ENCODE peak calls at places on chromosomes 1 and 21, in eight cellular contexts. One of them, this sample, is unnamed. For H3K4me1, the result is how much of the 10 kb centered on the place peaks cover.

GRCh38 chr1:89999208-89999607 is 4.3 kb downstream of the ZNF326 start:
- DNase-seq in left ventricle myocardium inferior: no peak
- DNase-seq in A549: no peak
- DNase-seq in heart right ventricle: no peak
- DNase-seq in IMR-90: no peak
- DNase-seq in stomach: no peak
- DNase-seq in MM.1S: no peak
- DNase-seq in heart left ventricle: no peak
- DNase-seq in this sample: no peak

GRCh38 chr1:74199504-74199903 is 1.5 kb downstream of the FPGT start:
- DNase-seq in stomach: no peak
- DNase-seq in heart right ventricle: no peak
- DNase-seq in MM.1S: no peak
- DNase-seq in IMR-90: no peak
- DNase-seq in left ventricle myocardium inferior: no peak
- DNase-seq in A549: no peak
- DNase-seq in heart left ventricle: no peak
- DNase-seq in this sample: no peak

GRCh38 chr1:34885405-34886247 is 26.1 kb upstream of the SMIM12 start:
- DNase-seq in IMR-90: no peak
- DNase-seq in stomach: peak
- DNase-seq in heart left ventricle: peak
- DNase-seq in A549: no peak
- DNase-seq in heart right ventricle: peak
- DNase-seq in left ventricle myocardium inferior: peak
- DNase-seq in MM.1S: no peak
- DNase-seq in this sample: peak

GRCh38 chr1:181061891-181062777 is 26.4 kb upstream of the IER5 start:
- DNase-seq in stomach: no peak
- DNase-seq in A549: no peak
- DNase-seq in heart left ventricle: no peak
- DNase-seq in MM.1S: peak
- DNase-seq in left ventricle myocardium inferior: peak
- DNase-seq in IMR-90: no peak
- DNase-seq in heart right ventricle: peak
- DNase-seq in this sample: peak

GRCh38 chr1:33010946-33011731 is 25.5 kb downstream of the AK2 start:
- DNase-seq in IMR-90: peak
- DNase-seq in left ventricle myocardium inferior: peak
- DNase-seq in heart right ventricle: peak
- DNase-seq in A549: no peak
- DNase-seq in stomach: peak
- DNase-seq in MM.1S: no peak
- DNase-seq in heart left ventricle: peak
- DNase-seq in this sample: no peak

GRCh38 chr1:39762550-39763540 is 8.3 kb downstream of the OXCT2 start:
- DNase-seq in MM.1S: no peak
- DNase-seq in stomach: no peak
- DNase-seq in A549: no peak
- DNase-seq in IMR-90: no peak
- DNase-seq in heart left ventricle: no peak
- DNase-seq in heart right ventricle: no peak
- DNase-seq in left ventricle myocardium inferior: no peak
- DNase-seq in this sample: no peak

GRCh38 chr1:244302889-244303609 is 148.7 kb downstream of the ADSS2 start:
- DNase-seq in left ventricle myocardium inferior: no peak
- DNase-seq in A549: peak
- DNase-seq in MM.1S: no peak
- DNase-seq in heart left ventricle: no peak
- DNase-seq in stomach: no peak
- DNase-seq in IMR-90: peak
- DNase-seq in heart right ventricle: no peak
- DNase-seq in this sample: no peak

GRCh38 chr1:109193653-109194590 is 19.8 kb upstream of the SARS1 start:
- DNase-seq in A549: peak
- DNase-seq in IMR-90: no peak
- DNase-seq in heart left ventricle: no peak
- DNase-seq in heart right ventricle: no peak
- DNase-seq in stomach: peak
- DNase-seq in left ventricle myocardium inferior: no peak
- DNase-seq in MM.1S: peak
- DNase-seq in this sample: peak

GRCh38 chr1:156090822-156091188 is 8.5 kb upstream of the MEX3A start:
- DNase-seq in stomach: peak
- DNase-seq in MM.1S: peak
- DNase-seq in left ventricle myocardium inferior: peak
- DNase-seq in A549: peak
- DNase-seq in heart right ventricle: peak
- DNase-seq in heart left ventricle: peak
- DNase-seq in IMR-90: peak
- DNase-seq in this sample: peak

GRCh38 chr21:26845066-26845749 is at the start of gene ADAMTS1:
- DNase-seq in heart left ventricle: peak
- DNase-seq in A549: peak
- DNase-seq in left ventricle myocardium inferior: peak
- DNase-seq in IMR-90: peak
- DNase-seq in stomach: peak
- DNase-seq in MM.1S: peak
- DNase-seq in heart right ventricle: peak
- DNase-seq in this sample: peak

GRCh38 chr1:154765970-154766369 is 104.1 kb downstream of the KCNN3 start:
- DNase-seq in A549: peak
- DNase-seq in left ventricle myocardium inferior: no peak
- DNase-seq in MM.1S: peak
- DNase-seq in stomach: peak
- DNase-seq in heart left ventricle: no peak
- DNase-seq in IMR-90: peak
- DNase-seq in heart right ventricle: no peak
- DNase-seq in this sample: no peak

GRCh38 chr1:6460349-6461236 is 5.4 kb downstream of the TNFRSF25 start:
- DNase-seq in IMR-90: no peak
- DNase-seq in left ventricle myocardium inferior: no peak
- DNase-seq in heart left ventricle: no peak
- DNase-seq in stomach: peak
- DNase-seq in A549: no peak
- DNase-seq in heart right ventricle: no peak
- DNase-seq in MM.1S: no peak
- DNase-seq in this sample: no peak

GRCh38 chr1:111965781-111966453 is 23.6 kb downstream of the KCND3 start:
- DNase-seq in A549: no peak
- DNase-seq in MM.1S: no peak
- DNase-seq in heart right ventricle: no peak
- DNase-seq in left ventricle myocardium inferior: no peak
- DNase-seq in stomach: no peak
- DNase-seq in IMR-90: no peak
- DNase-seq in heart left ventricle: no peak
- DNase-seq in this sample: no peak

GRCh38 chr1:111967886-111968285 is 21.6 kb downstream of the KCND3 start:
- DNase-seq in IMR-90: no peak
- DNase-seq in stomach: no peak
- DNase-seq in MM.1S: no peak
- DNase-seq in A549: no peak
- DNase-seq in heart right ventricle: no peak
- DNase-seq in heart left ventricle: no peak
- DNase-seq in left ventricle myocardium inferior: no peak
- DNase-seq in this sample: no peak

GRCh38 chr1:111968511-111968910 is 21.0 kb downstream of the KCND3 start:
- DNase-seq in left ventricle myocardium inferior: no peak
- DNase-seq in MM.1S: no peak
- DNase-seq in IMR-90: no peak
- DNase-seq in heart left ventricle: no peak
- DNase-seq in A549: no peak
- DNase-seq in stomach: no peak
- DNase-seq in heart right ventricle: no peak
- DNase-seq in this sample: no peak

GRCh38 chr1:111963985-111964738 is 25.3 kb downstream of the KCND3 start:
- DNase-seq in A549: no peak
- DNase-seq in MM.1S: no peak
- DNase-seq in heart right ventricle: no peak
- DNase-seq in stomach: no peak
- DNase-seq in left ventricle myocardium inferior: no peak
- DNase-seq in heart left ventricle: no peak
- DNase-seq in IMR-90: no peak
- DNase-seq in this sample: no peak

DNA sequence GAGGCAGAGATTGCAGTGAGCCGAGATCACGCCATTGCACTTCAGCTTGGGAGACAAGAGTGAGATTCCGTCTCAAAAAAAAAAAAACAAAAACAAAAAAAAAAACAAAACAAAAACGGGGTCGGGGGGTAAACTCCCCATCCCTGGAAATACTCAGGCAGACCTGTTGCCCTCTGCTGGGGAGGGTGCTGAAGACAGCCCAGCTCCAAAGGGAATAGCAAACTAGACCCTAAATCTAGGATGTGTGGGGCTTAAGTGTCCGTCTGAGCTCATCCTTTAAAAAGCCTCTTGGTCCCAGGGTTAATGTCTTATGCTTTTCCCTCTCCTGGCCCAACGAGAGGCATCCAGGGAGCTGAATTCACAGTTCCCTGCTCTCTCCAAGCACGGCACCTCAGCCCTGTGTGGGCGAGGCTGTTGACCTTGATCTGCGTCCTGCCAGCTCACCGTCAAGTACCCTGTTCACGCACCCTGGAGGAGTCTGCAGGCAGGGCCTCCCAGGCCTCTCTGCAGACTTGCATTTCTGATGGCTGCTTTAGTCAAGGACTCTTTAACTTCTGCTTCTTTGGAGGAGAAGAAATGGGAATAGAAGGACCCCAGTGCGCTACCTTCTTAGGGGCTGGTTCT is 22.3 kb downstream of the KCND3 start:
- DNase-seq in stomach: no peak
- DNase-seq in A549: no peak
- DNase-seq in left ventricle myocardium inferior: no peak
- DNase-seq in heart right ventricle: no peak
- DNase-seq in heart left ventricle: no peak
- DNase-seq in MM.1S: no peak
- DNase-seq in IMR-90: no peak
- DNase-seq in this sample: no peak
- TF ChIP-seq CTCF in stomach: no peak
- TF ChIP-seq CTCF in A549: no peak
- TF ChIP-seq CTCF in left ventricle myocardium inferior: peak
- TF ChIP-seq CTCF in heart right ventricle: no peak
- TF ChIP-seq CTCF in heart left ventricle: no peak
- TF ChIP-seq CTCF in MM.1S: no peak
- TF ChIP-seq CTCF in IMR-90: no peak
- TF ChIP-seq CTCF in this sample: no peak

GRCh38 chr1:66394603-66395002 is 139.3 kb upstream of the SGIP1 start:
- DNase-seq in A549: no peak
- DNase-seq in heart right ventricle: no peak
- DNase-seq in IMR-90: no peak
- DNase-seq in left ventricle myocardium inferior: no peak
- DNase-seq in MM.1S: no peak
- DNase-seq in heart left ventricle: no peak
- DNase-seq in stomach: no peak
- DNase-seq in this sample: no peak

GRCh38 chr1:66399888-66400529 is 133.9 kb upstream of the SGIP1 start:
- DNase-seq in IMR-90: peak
- DNase-seq in MM.1S: no peak
- DNase-seq in A549: no peak
- DNase-seq in left ventricle myocardium inferior: no peak
- DNase-seq in heart right ventricle: no peak
- DNase-seq in stomach: no peak
- DNase-seq in heart left ventricle: no peak
- DNase-seq in this sample: no peak

GRCh38 chr1:66396212-66396890 is 137.6 kb upstream of the SGIP1 start:
- DNase-seq in IMR-90: no peak
- DNase-seq in heart right ventricle: no peak
- DNase-seq in MM.1S: no peak
- DNase-seq in stomach: no peak
- DNase-seq in A549: no peak
- DNase-seq in left ventricle myocardium inferior: no peak
- DNase-seq in heart left ventricle: no peak
- DNase-seq in this sample: no peak

GRCh38 chr1:66395202-66396061 is 138.5 kb upstream of the SGIP1 start:
- DNase-seq in A549: no peak
- DNase-seq in IMR-90: peak
- DNase-seq in heart left ventricle: no peak
- DNase-seq in heart right ventricle: no peak
- DNase-seq in left ventricle myocardium inferior: no peak
- DNase-seq in MM.1S: no peak
- DNase-seq in stomach: no peak
- DNase-seq in this sample: no peak

GRCh38 chr1:66397192-66397591 is 136.8 kb upstream of the SGIP1 start:
- DNase-seq in stomach: no peak
- DNase-seq in heart right ventricle: no peak
- DNase-seq in IMR-90: no peak
- DNase-seq in heart left ventricle: no peak
- DNase-seq in MM.1S: no peak
- DNase-seq in A549: no peak
- DNase-seq in left ventricle myocardium inferior: no peak
- DNase-seq in this sample: no peak
- H3K4me1 ChIP-seq in stomach: under half
- H3K4me1 ChIP-seq in heart right ventricle: under half
- H3K4me1 ChIP-seq in IMR-90: under half
- H3K4me1 ChIP-seq in heart left ventricle: under half
- H3K4me1 ChIP-seq in MM.1S: under half
- H3K4me1 ChIP-seq in A549: under half
- H3K4me1 ChIP-seq in left ventricle myocardium inferior: under half
- H3K4me1 ChIP-seq in this sample: under half

DNA sequence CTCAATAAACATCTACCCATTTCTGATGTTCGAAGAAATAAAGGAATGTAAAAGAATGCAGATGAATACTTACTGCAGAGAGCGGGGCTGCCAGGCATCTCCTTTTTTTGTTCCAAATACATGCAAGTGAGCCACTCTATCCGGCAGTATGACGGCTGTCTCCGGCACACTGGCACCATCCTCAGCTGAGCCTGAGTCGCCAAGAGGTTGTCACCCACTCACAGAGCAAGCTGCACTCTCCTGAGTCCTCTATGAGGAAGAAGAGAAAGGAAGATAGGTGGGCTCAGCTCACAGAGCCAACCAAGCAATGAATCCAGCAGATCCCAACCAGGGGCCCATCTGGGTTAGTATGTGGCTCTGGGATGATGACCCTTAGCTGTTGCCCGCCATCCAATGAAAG is 65.3 kb downstream of the CD46 start:
- DNase-seq in heart left ventricle: no peak
- DNase-seq in stomach: no peak
- DNase-seq in A549: no peak
- DNase-seq in IMR-90: no peak
- DNase-seq in MM.1S: no peak
- DNase-seq in left ventricle myocardium inferior: no peak
- DNase-seq in heart right ventricle: no peak
- DNase-seq in this sample: peak
- H3K27ac ChIP-seq in heart left ventricle: peak
- H3K27ac ChIP-seq in stomach: peak
- H3K27ac ChIP-seq in A549: no peak
- H3K27ac ChIP-seq in IMR-90: no peak
- H3K27ac ChIP-seq in MM.1S: no peak
- H3K27ac ChIP-seq in left ventricle myocardium inferior: peak
- H3K27ac ChIP-seq in heart right ventricle: peak
- H3K27ac ChIP-seq in this sample: peak

DNA sequence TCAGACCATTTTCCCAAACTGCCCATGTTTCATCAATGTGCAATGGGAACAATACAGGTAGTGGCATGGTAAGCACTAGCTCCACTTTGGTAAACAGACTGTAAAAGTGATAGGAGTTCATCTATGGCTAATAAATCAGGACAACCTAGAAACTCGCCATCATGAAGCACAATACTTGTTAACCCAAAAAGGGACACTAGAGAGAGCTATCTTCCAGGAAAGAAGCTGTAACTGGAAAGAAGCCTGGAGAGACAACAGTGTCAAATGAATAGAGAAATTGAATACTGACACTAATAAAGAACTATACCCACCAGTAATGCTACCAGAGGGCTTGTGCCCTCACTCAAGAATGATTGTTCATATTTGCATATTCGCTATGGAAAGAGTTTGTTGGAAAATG is 164.7 kb upstream of the RGS18 start:
- DNase-seq in heart left ventricle: no peak
- DNase-seq in left ventricle myocardium inferior: no peak
- DNase-seq in A549: peak
- DNase-seq in stomach: no peak
- DNase-seq in heart right ventricle: no peak
- DNase-seq in MM.1S: peak
- DNase-seq in IMR-90: peak
- DNase-seq in this sample: no peak
- TF ChIP-seq CTCF in heart left ventricle: no peak
- TF ChIP-seq CTCF in left ventricle myocardium inferior: peak
- TF ChIP-seq CTCF in A549: peak
- TF ChIP-seq CTCF in stomach: no peak
- TF ChIP-seq CTCF in heart right ventricle: no peak
- TF ChIP-seq CTCF in MM.1S: peak
- TF ChIP-seq CTCF in IMR-90: peak
- TF ChIP-seq CTCF in this sample: no peak